ENCODE peak calls at places on chromosomes 7 and 10, in four cellular contexts. One of them, this sample, is unnamed.
A peak's percentile ranks its signal among the peaks of the same experiment; 100 is the strongest.

GRCh38 chr10:127942811-127943210 is 35.9 kb downstream of the PTPRE start:
- ATAC-seq in activated naive CD8-positive, alpha-beta T cell treated with anti-CD3 and anti-CD28 coated beads, Interleukin-2, amount 10 ng/mL, durations not matched to agents 7 days and 5 days: no peak
- ATAC-seq in Right ventricle myocardium inferior: no peak
- ATAC-seq in activated CD4-positive, CD25-positive, alpha-beta regulatory T cell treated with anti-CD3 and anti-CD28 coated beads, Interleukin-2, amount 50 U/mL, for 24 hours: no peak
- ATAC-seq in this sample: no peak

GRCh38 chr7:149751058-149751775 is 22.2 kb downstream of the ZNF467 start:
- ATAC-seq in Right ventricle myocardium inferior: no peak
- ATAC-seq in activated naive CD8-positive, alpha-beta T cell treated with anti-CD3 and anti-CD28 coated beads, Interleukin-2, amount 10 ng/mL, durations not matched to agents 7 days and 5 days: no peak
- ATAC-seq in activated CD4-positive, CD25-positive, alpha-beta regulatory T cell treated with anti-CD3 and anti-CD28 coated beads, Interleukin-2, amount 50 U/mL, for 24 hours: no peak
- ATAC-seq in this sample: no peak

GRCh38 chr10:4786043-4786839 is 39.8 kb upstream of the AKR1E2 start:
- ATAC-seq in activated naive CD8-positive, alpha-beta T cell treated with anti-CD3 and anti-CD28 coated beads, Interleukin-2, amount 10 ng/mL, durations not matched to agents 7 days and 5 days: no peak
- ATAC-seq in activated CD4-positive, CD25-positive, alpha-beta regulatory T cell treated with anti-CD3 and anti-CD28 coated beads, Interleukin-2, amount 50 U/mL, for 24 hours: no peak
- ATAC-seq in Right ventricle myocardium inferior: no peak
- ATAC-seq in this sample: no peak

GRCh38 chr10:76308946-76309529 is 877.6 kb downstream of the LRMDA start:
- ATAC-seq in activated naive CD8-positive, alpha-beta T cell treated with anti-CD3 and anti-CD28 coated beads, Interleukin-2, amount 10 ng/mL, durations not matched to agents 7 days and 5 days: no peak
- ATAC-seq in Right ventricle myocardium inferior: no peak
- ATAC-seq in activated CD4-positive, CD25-positive, alpha-beta regulatory T cell treated with anti-CD3 and anti-CD28 coated beads, Interleukin-2, amount 50 U/mL, for 24 hours: no peak
- ATAC-seq in this sample: no peak

GRCh38 chr7:44607141-44608068 is 978 bp downstream of the OGDH start:
- ATAC-seq in activated naive CD8-positive, alpha-beta T cell treated with anti-CD3 and anti-CD28 coated beads, Interleukin-2, amount 10 ng/mL, durations not matched to agents 7 days and 5 days: no peak
- ATAC-seq in activated CD4-positive, CD25-positive, alpha-beta regulatory T cell treated with anti-CD3 and anti-CD28 coated beads, Interleukin-2, amount 50 U/mL, for 24 hours: no peak
- ATAC-seq in Right ventricle myocardium inferior: no peak
- ATAC-seq in this sample: no peak

GRCh38 chr10:32360884-32361283 is 13.9 kb upstream of the EPC1 start:
- ATAC-seq in Right ventricle myocardium inferior: no peak
- ATAC-seq in activated naive CD8-positive, alpha-beta T cell treated with anti-CD3 and anti-CD28 coated beads, Interleukin-2, amount 10 ng/mL, durations not matched to agents 7 days and 5 days: no peak
- ATAC-seq in activated CD4-positive, CD25-positive, alpha-beta regulatory T cell treated with anti-CD3 and anti-CD28 coated beads, Interleukin-2, amount 50 U/mL, for 24 hours: no peak
- ATAC-seq in this sample: no peak

GRCh38 chr10:60123172-60123571 is 216.8 kb upstream of the CCDC6 start:
- ATAC-seq in activated CD4-positive, CD25-positive, alpha-beta regulatory T cell treated with anti-CD3 and anti-CD28 coated beads, Interleukin-2, amount 50 U/mL, for 24 hours: no peak
- ATAC-seq in Right ventricle myocardium inferior: peak; percentile 83
- ATAC-seq in activated naive CD8-positive, alpha-beta T cell treated with anti-CD3 and anti-CD28 coated beads, Interleukin-2, amount 10 ng/mL, durations not matched to agents 7 days and 5 days: no peak
- ATAC-seq in this sample: peak; percentile 57

GRCh38 chr7:100585511-100586265 is at the start of gene LRCH4:
- ATAC-seq in activated naive CD8-positive, alpha-beta T cell treated with anti-CD3 and anti-CD28 coated beads, Interleukin-2, amount 10 ng/mL, durations not matched to agents 7 days and 5 days: peak; percentile 11
- ATAC-seq in activated CD4-positive, CD25-positive, alpha-beta regulatory T cell treated with anti-CD3 and anti-CD28 coated beads, Interleukin-2, amount 50 U/mL, for 24 hours: peak; percentile 6
- ATAC-seq in Right ventricle myocardium inferior: no peak
- ATAC-seq in this sample: no peak

GRCh38 chr10:110793128-110793812 is 78.5 kb upstream of the PDCD4 start:
- ATAC-seq in activated naive CD8-positive, alpha-beta T cell treated with anti-CD3 and anti-CD28 coated beads, Interleukin-2, amount 10 ng/mL, durations not matched to agents 7 days and 5 days: no peak
- ATAC-seq in Right ventricle myocardium inferior: peak; percentile 65
- ATAC-seq in activated CD4-positive, CD25-positive, alpha-beta regulatory T cell treated with anti-CD3 and anti-CD28 coated beads, Interleukin-2, amount 50 U/mL, for 24 hours: no peak
- ATAC-seq in this sample: peak; percentile 37

GRCh38 chr7:30159698-30160143 is 24.9 kb downstream of the MTURN start:
- ATAC-seq in activated CD4-positive, CD25-positive, alpha-beta regulatory T cell treated with anti-CD3 and anti-CD28 coated beads, Interleukin-2, amount 50 U/mL, for 24 hours: no peak
- ATAC-seq in activated naive CD8-positive, alpha-beta T cell treated with anti-CD3 and anti-CD28 coated beads, Interleukin-2, amount 10 ng/mL, durations not matched to agents 7 days and 5 days: peak; percentile 48
- ATAC-seq in Right ventricle myocardium inferior: peak; percentile 42
- ATAC-seq in this sample: peak; percentile 42

GRCh38 chr10:116611153-116611545 is 9.6 kb upstream of the PNLIPRP2 start:
- ATAC-seq in activated naive CD8-positive, alpha-beta T cell treated with anti-CD3 and anti-CD28 coated beads, Interleukin-2, amount 10 ng/mL, durations not matched to agents 7 days and 5 days: no peak
- ATAC-seq in Right ventricle myocardium inferior: no peak
- ATAC-seq in activated CD4-positive, CD25-positive, alpha-beta regulatory T cell treated with anti-CD3 and anti-CD28 coated beads, Interleukin-2, amount 50 U/mL, for 24 hours: no peak
- ATAC-seq in this sample: no peak

GRCh38 chr7:33420311-33420710 is 290.9 kb downstream of the BBS9 start:
- ATAC-seq in Right ventricle myocardium inferior: no peak
- ATAC-seq in activated naive CD8-positive, alpha-beta T cell treated with anti-CD3 and anti-CD28 coated beads, Interleukin-2, amount 10 ng/mL, durations not matched to agents 7 days and 5 days: no peak
- ATAC-seq in activated CD4-positive, CD25-positive, alpha-beta regulatory T cell treated with anti-CD3 and anti-CD28 coated beads, Interleukin-2, amount 50 U/mL, for 24 hours: no peak
- ATAC-seq in this sample: no peak

GRCh38 chr10:42926831-42927230 is 144.2 kb downstream of the BMS1 start:
- ATAC-seq in activated naive CD8-positive, alpha-beta T cell treated with anti-CD3 and anti-CD28 coated beads, Interleukin-2, amount 10 ng/mL, durations not matched to agents 7 days and 5 days: no peak
- ATAC-seq in activated CD4-positive, CD25-positive, alpha-beta regulatory T cell treated with anti-CD3 and anti-CD28 coated beads, Interleukin-2, amount 50 U/mL, for 24 hours: no peak
- ATAC-seq in Right ventricle myocardium inferior: peak; percentile 26
- ATAC-seq in this sample: no peak

GRCh38 chr10:131960631-131961046 is 21.1 kb downstream of the BNIP3 start:
- ATAC-seq in activated CD4-positive, CD25-positive, alpha-beta regulatory T cell treated with anti-CD3 and anti-CD28 coated beads, Interleukin-2, amount 50 U/mL, for 24 hours: no peak
- ATAC-seq in Right ventricle myocardium inferior: no peak
- ATAC-seq in activated naive CD8-positive, alpha-beta T cell treated with anti-CD3 and anti-CD28 coated beads, Interleukin-2, amount 10 ng/mL, durations not matched to agents 7 days and 5 days: no peak
- ATAC-seq in this sample: no peak

GRCh38 chr10:6036861-6037321 is 25.3 kb downstream of the IL2RA start:
- ATAC-seq in activated naive CD8-positive, alpha-beta T cell treated with anti-CD3 and anti-CD28 coated beads, Interleukin-2, amount 10 ng/mL, durations not matched to agents 7 days and 5 days: no peak
- ATAC-seq in Right ventricle myocardium inferior: no peak
- ATAC-seq in activated CD4-positive, CD25-positive, alpha-beta regulatory T cell treated with anti-CD3 and anti-CD28 coated beads, Interleukin-2, amount 50 U/mL, for 24 hours: peak; percentile 33
- ATAC-seq in this sample: no peak

GRCh38 chr7:82600601-82601000 is 157.0 kb upstream of the CACNA2D1 start:
- ATAC-seq in Right ventricle myocardium inferior: no peak
- ATAC-seq in activated CD4-positive, CD25-positive, alpha-beta regulatory T cell treated with anti-CD3 and anti-CD28 coated beads, Interleukin-2, amount 50 U/mL, for 24 hours: no peak
- ATAC-seq in activated naive CD8-positive, alpha-beta T cell treated with anti-CD3 and anti-CD28 coated beads, Interleukin-2, amount 10 ng/mL, durations not matched to agents 7 days and 5 days: no peak
- ATAC-seq in this sample: no peak

GRCh38 chr7:83105948-83106347 is 56.7 kb downstream of the PCLO start:
- ATAC-seq in activated naive CD8-positive, alpha-beta T cell treated with anti-CD3 and anti-CD28 coated beads, Interleukin-2, amount 10 ng/mL, durations not matched to agents 7 days and 5 days: no peak
- ATAC-seq in Right ventricle myocardium inferior: no peak
- ATAC-seq in activated CD4-positive, CD25-positive, alpha-beta regulatory T cell treated with anti-CD3 and anti-CD28 coated beads, Interleukin-2, amount 50 U/mL, for 24 hours: no peak
- ATAC-seq in this sample: no peak

GRCh38 chr10:44316187-44316921 is 68.5 kb downstream of the CXCL12 start:
- ATAC-seq in activated CD4-positive, CD25-positive, alpha-beta regulatory T cell treated with anti-CD3 and anti-CD28 coated beads, Interleukin-2, amount 50 U/mL, for 24 hours: no peak
- ATAC-seq in activated naive CD8-positive, alpha-beta T cell treated with anti-CD3 and anti-CD28 coated beads, Interleukin-2, amount 10 ng/mL, durations not matched to agents 7 days and 5 days: no peak
- ATAC-seq in Right ventricle myocardium inferior: no peak
- ATAC-seq in this sample: no peak

GRCh38 chr7:2474224-2474623 is 2.0 kb downstream of the GRIFIN start:
- ATAC-seq in activated CD4-positive, CD25-positive, alpha-beta regulatory T cell treated with anti-CD3 and anti-CD28 coated beads, Interleukin-2, amount 50 U/mL, for 24 hours: no peak
- ATAC-seq in Right ventricle myocardium inferior: no peak
- ATAC-seq in activated naive CD8-positive, alpha-beta T cell treated with anti-CD3 and anti-CD28 coated beads, Interleukin-2, amount 10 ng/mL, durations not matched to agents 7 days and 5 days: no peak
- ATAC-seq in this sample: no peak

This sample was measured in gastroesophageal sphincter.